ENCODE peak calls at places on chromosome 9, in five cellular contexts. One of them, this sample, is unnamed.
A peak's percentile ranks its signal among the peaks of the same experiment; 100 is the strongest.

GRCh38 chr9:105432247-105432857 is 15.5 kb upstream of the FSD1L start:
- DNase-seq in NCI-H774: no peak
- DNase-seq in heart left ventricle: no peak
- DNase-seq in non-pigmented ciliary epithelial cell: no peak
- DNase-seq in activated T-cell treated with anti-CD3 and anti-CD28 coated beads for 1 hour: no peak
- DNase-seq in this sample: no peak

GRCh38 chr9:134544388-134545212 is 97.0 kb upstream of the COL5A1 start:
- DNase-seq in heart left ventricle: no peak
- DNase-seq in activated T-cell treated with anti-CD3 and anti-CD28 coated beads for 1 hour: no peak
- DNase-seq in NCI-H774: no peak
- DNase-seq in non-pigmented ciliary epithelial cell: no peak
- DNase-seq in this sample: no peak

GRCh38 chr9:97934321-97935115 is 3.5 kb downstream of the HEMGN start:
- DNase-seq in heart left ventricle: no peak
- DNase-seq in NCI-H774: no peak
- DNase-seq in non-pigmented ciliary epithelial cell: no peak
- DNase-seq in activated T-cell treated with anti-CD3 and anti-CD28 coated beads for 1 hour: no peak
- DNase-seq in this sample: no peak

GRCh38 chr9:129570450-129571297 is 50.2 kb downstream of the C9orf50 start:
- DNase-seq in NCI-H774: no peak
- DNase-seq in activated T-cell treated with anti-CD3 and anti-CD28 coated beads for 1 hour: no peak
- DNase-seq in heart left ventricle: peak; percentile 55
- DNase-seq in non-pigmented ciliary epithelial cell: peak; percentile 65
- DNase-seq in this sample: no peak

GRCh38 chr9:84851935-84852585 is 182.5 kb downstream of the NTRK2 start:
- DNase-seq in NCI-H774: peak; percentile 74
- DNase-seq in non-pigmented ciliary epithelial cell: peak; percentile 72
- DNase-seq in activated T-cell treated with anti-CD3 and anti-CD28 coated beads for 1 hour: no peak
- DNase-seq in heart left ventricle: peak; percentile 32
- DNase-seq in this sample: no peak

GRCh38 chr9:101736723-101737122 is 1.7 kb downstream of the GRIN3A start:
- DNase-seq in NCI-H774: no peak
- DNase-seq in non-pigmented ciliary epithelial cell: no peak
- DNase-seq in heart left ventricle: peak; percentile 10
- DNase-seq in activated T-cell treated with anti-CD3 and anti-CD28 coated beads for 1 hour: no peak
- DNase-seq in this sample: no peak

GRCh38 chr9:81410201-81410600 is 279.1 kb downstream of the TLE1 start:
- DNase-seq in heart left ventricle: no peak
- DNase-seq in activated T-cell treated with anti-CD3 and anti-CD28 coated beads for 1 hour: no peak
- DNase-seq in non-pigmented ciliary epithelial cell: peak; percentile 71
- DNase-seq in NCI-H774: no peak
- DNase-seq in this sample: no peak

GRCh38 chr9:84271887-84272556 is 68.5 kb downstream of the SLC28A3 start:
- DNase-seq in NCI-H774: no peak
- DNase-seq in activated T-cell treated with anti-CD3 and anti-CD28 coated beads for 1 hour: no peak
- DNase-seq in heart left ventricle: no peak
- DNase-seq in non-pigmented ciliary epithelial cell: no peak
- DNase-seq in this sample: no peak

GRCh38 chr9:113912816-113913215 is 36.7 kb downstream of the ZNF618 start:
- DNase-seq in NCI-H774: no peak
- DNase-seq in heart left ventricle: no peak
- DNase-seq in non-pigmented ciliary epithelial cell: no peak
- DNase-seq in activated T-cell treated with anti-CD3 and anti-CD28 coated beads for 1 hour: no peak
- DNase-seq in this sample: no peak

GRCh38 chr9:136570916-136571315 is 25.1 kb upstream of the NOTCH1 start:
- DNase-seq in activated T-cell treated with anti-CD3 and anti-CD28 coated beads for 1 hour: no peak
- DNase-seq in non-pigmented ciliary epithelial cell: no peak
- DNase-seq in NCI-H774: no peak
- DNase-seq in heart left ventricle: no peak
- DNase-seq in this sample: no peak

GRCh38 chr9:134818000-134818568 is 62.5 kb upstream of the FCN2 start:
- DNase-seq in non-pigmented ciliary epithelial cell: no peak
- DNase-seq in heart left ventricle: no peak
- DNase-seq in NCI-H774: no peak
- DNase-seq in activated T-cell treated with anti-CD3 and anti-CD28 coated beads for 1 hour: no peak
- DNase-seq in this sample: no peak

GRCh38 chr9:129665008-129665771 is at the start of gene PRRX2:
- DNase-seq in NCI-H774: no peak
- DNase-seq in activated T-cell treated with anti-CD3 and anti-CD28 coated beads for 1 hour: peak; percentile 12
- DNase-seq in heart left ventricle: peak; percentile 27
- DNase-seq in non-pigmented ciliary epithelial cell: no peak
- DNase-seq in this sample: no peak

This sample was measured in activated effector memory CD4-positive, alpha-beta T cell treated with Interleukin-2 at 50 U/mL for 16 hours.